ENCODE peak calls at places on chromosomes 13 and 19, in eight cellular contexts. F is body of pancreas; V is activated naive CD8-positive, alpha-beta T cell treated with anti-CD3 and anti-CD28 coated beads for 36 hours; Y is COR-L47; T is stimulated activated naive B cell treated with anti-CD40 and anti-IgM and Interleukin-4, amounts not matched to agents 10 μg/mL and 1 μg/mL and 100 μg/mL, for 72 hours; R is foreskin melanocyte; N is dorsolateral prefrontal cortex; U is heart right ventricle. H is an unnamed sample.

GRCh38 chr19:38667552-38668205 is 20.2 kb downstream of the ACTN4 start:
- DNase-seq in V (no peak), U (no peak), N (no peak), T (no peak), Y (no peak), F (no peak), R (no peak), H (no peak)

GRCh38 chr13:53198017-53198416 is 169.4 kb downstream of the OLFM4 start:
- DNase-seq in F (no peak), T (no peak), V (no peak), R (no peak), Y (peak; percentile 5), N (no peak), U (no peak), H (no peak)

GRCh38 chr19:13849991-13850909 is 26.7 kb upstream of the NANOS3 start:
- DNase-seq in T (peak; percentile 61), Y (peak; percentile 72), F (peak; percentile 86), R (peak; percentile 53), V (peak; percentile 83), N (peak; percentile 90), U (peak; percentile 84), H (peak; percentile 84)

GRCh38 chr13:75480691-75481175 is 1.2 kb downstream of the TBC1D4 start:
- DNase-seq in R (peak; percentile 26), Y (peak; percentile 74), V (peak; percentile 35), T (peak; percentile 11), U (peak; percentile 44), F (peak; percentile 88), N (peak; percentile 44), H (peak; percentile 69)

GRCh38 chr13:101473458-101473857 is 21.0 kb downstream of the ITGBL1 start:
- DNase-seq in F (no peak), V (no peak), R (no peak), N (no peak), T (no peak), U (no peak), Y (no peak), H (no peak)

GRCh38 chr13:114078501-114079451 is 53.6 kb downstream of the RASA3 start:
- DNase-seq in R (no peak), T (no peak), V (peak; percentile 23), F (no peak), N (peak; percentile 40), U (no peak), Y (no peak), H (peak; percentile 42)

GRCh38 chr13:41825691-41826090 is 135.2 kb downstream of the VWA8 start:
- DNase-seq in F (no peak), V (no peak), U (no peak), R (no peak), N (no peak), T (no peak), Y (no peak), H (no peak)

GRCh38 chr13:100584901-100585300 is 3.7 kb downstream of the GGACT start:
- DNase-seq in U (no peak), R (no peak), T (no peak), Y (no peak), N (no peak), F (no peak), V (peak; percentile 9), H (no peak)

GRCh38 chr19:739998-740715 is 10.8 kb upstream of the MISP start:
- DNase-seq in U (no peak), F (no peak), R (no peak), T (no peak), Y (no peak), V (no peak), N (no peak), H (no peak)